ENCODE peak calls at places on chromosomes 2 and 18, in five cellular contexts. B, R, L, Z and V are unnamed samples.

GRCh38 chr2:96085541-96086355 is 30.6 kb downstream of the ADRA2B start:
- DNase-seq in L (no peak), R (no peak), B (no peak), Z (no peak), V (no peak)

GRCh38 chr2:83808878-83809277 is 650.2 kb downstream of the SUCLG1 start:
- DNase-seq in R (no peak), Z (no peak), L (no peak), B (no peak), V (no peak)

GRCh38 chr2:20680744-20681143 is 13.8 kb downstream of the GDF7 start:
- DNase-seq in B (no peak), L (no peak), R (no peak), Z (no peak), V (no peak)

GRCh38 chr18:43952398-43952797 is 675.1 kb upstream of the SYT4 start:
- DNase-seq in L (no peak), Z (no peak), R (no peak), B (no peak), V (no peak)

GRCh38 chr2:98385050-98385699 is 38.9 kb downstream of the CNGA3 start:
- DNase-seq in R (peak), Z (peak), L (peak), B (peak), V (peak)

GRCh38 chr2:45276914-45277313 is 267.7 kb upstream of the SIX2 start:
- DNase-seq in R (peak), Z (no peak), B (no peak), L (no peak), V (no peak)

GRCh38 chr2:97745474-97746172 is 32.2 kb downstream of the ZAP70 start:
- DNase-seq in B (peak), Z (no peak), R (no peak), L (no peak), V (no peak)

GRCh38 chr2:134446431-134447091 is 192.7 kb downstream of the MGAT5 start:
- DNase-seq in R (no peak), Z (no peak), B (no peak), L (no peak), V (no peak)

GRCh38 chr2:121125350-121125749 is 159.7 kb downstream of the TFCP2L1 start:
- DNase-seq in B (no peak), Z (no peak), R (no peak), L (no peak), V (no peak)

GRCh38 chr18:42412281-42412680 is 457.2 kb downstream of the PIK3C3 start:
- DNase-seq in B (no peak), Z (no peak), R (no peak), L (no peak), V (no peak)

GRCh38 chr18:28735731-28736130 is 558.8 kb upstream of the CDH2 start:
- DNase-seq in R (no peak), B (no peak), L (no peak), Z (no peak), V (no peak)

GRCh38 chr2:233049194-233049761 is 10.9 kb upstream of the INPP5D start:
- DNase-seq in L (no peak), R (no peak), Z (no peak), B (no peak), V (no peak)

GRCh38 chr2:150133623-150134022 is 353.8 kb downstream of the RND3 start:
- DNase-seq in R (peak), Z (no peak), B (peak), L (no peak), V (no peak)

GRCh38 chr2:238582159-238582558 is 155.4 kb downstream of the ASB1 start:
- DNase-seq in B (no peak), L (no peak), Z (no peak), R (no peak), V (no peak)

GRCh38 chr18:27017901-27018500 is 152.5 kb upstream of the AQP4 start:
- DNase-seq in L (no peak), Z (no peak), R (peak), B (no peak), V (no peak)

GRCh38 chr2:3523551-3524041 is 4.3 kb upstream of the ADI1 start:
- DNase-seq in Z (no peak), B (no peak), R (peak), L (no peak), V (no peak)

GRCh38 chr2:147327636-147328035 is 517.2 kb upstream of the ACVR2A start:
- DNase-seq in B (peak), R (no peak), Z (no peak), L (no peak), V (no peak)

GRCh38 chr2:201483337-201483736 is 31.8 kb downstream of the STRADB start:
- DNase-seq in R (no peak), Z (no peak), B (no peak), L (no peak), V (no peak)

GRCh38 chr2:190418717-190419116 is 10.6 kb downstream of the MFSD6 start:
- DNase-seq in R (no peak), B (no peak), Z (no peak), L (no peak), V (no peak)

GRCh38 chr2:173048530-173048900 is 27.1 kb upstream of the MAP3K20 start:
- DNase-seq in L (no peak), R (no peak), Z (no peak), B (no peak), V (no peak)

GRCh38 chr2:232039086-232039485 is 77.6 kb downstream of the DIS3L2 start:
- DNase-seq in Z (no peak), B (no peak), L (no peak), R (no peak), V (no peak)

GRCh38 chr2:54574107-54574859 is 118.2 kb downstream of the SPTBN1 start:
- DNase-seq in B (peak), Z (no peak), L (no peak), R (peak), V (no peak)

GRCh38 chr2:241505781-241506201 is 2.6 kb downstream of the STK25 start:
- DNase-seq in L (no peak), B (no peak), R (no peak), Z (no peak), V (no peak)

GRCh38 chr18:11121426-11121825 is 27.9 kb downstream of the PIEZO2 start:
- DNase-seq in B (no peak), R (peak), Z (no peak), L (no peak), V (no peak)

GRCh38 chr2:68230246-68231060 is 21.9 kb downstream of the PPP3R1 start:
- DNase-seq in L (no peak), Z (no peak), R (no peak), B (no peak), V (no peak)

GRCh38 chr2:227655454-227655853 is 11.2 kb upstream of the SCYGR5 start:
- DNase-seq in B (no peak), R (peak), L (no peak), Z (no peak), V (no peak)

GRCh38 chr2:166147883-166148282 is 20.1 kb upstream of the SCN1A start:
- DNase-seq in L (no peak), B (no peak), R (peak), Z (no peak), V (no peak)

GRCh38 chr2:232376713-232377112 is 1.8 kb upstream of the ALPP start:
- DNase-seq in Z (no peak), R (no peak), B (no peak), L (no peak), V (no peak)

GRCh38 chr18:56841836-56842235 is 190.7 kb downstream of the WDR7 start:
- DNase-seq in R (no peak), Z (no peak), L (no peak), B (no peak), V (no peak)

GRCh38 chr2:236643480-236643879 is 73.9 kb downstream of the ACKR3 start:
- DNase-seq in L (no peak), B (no peak), Z (no peak), R (no peak), V (no peak)

DNA sequence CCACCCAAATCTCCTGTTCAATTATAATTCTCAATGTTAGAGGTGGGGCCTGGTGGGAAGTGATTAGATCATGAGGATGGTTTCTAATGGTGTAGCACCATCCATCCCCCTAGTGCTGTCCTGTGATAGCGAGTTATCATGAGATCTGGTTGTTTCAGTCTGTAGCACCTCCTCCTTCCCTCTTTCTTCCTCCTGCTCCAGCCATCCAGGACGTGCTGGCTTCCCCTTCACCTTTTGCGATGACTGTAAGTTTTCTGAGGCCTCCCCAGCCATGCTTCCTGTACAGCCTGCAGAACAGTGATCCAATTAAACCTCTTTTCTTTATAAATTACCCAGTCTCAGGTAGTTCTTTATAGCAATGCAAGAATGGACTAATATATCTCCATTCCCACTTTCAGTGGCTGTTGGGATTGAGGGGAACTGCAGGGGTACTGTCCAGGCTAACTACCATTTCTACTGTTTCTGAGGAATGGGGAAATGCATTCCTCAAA is 19.2 kb downstream of the SPIRE1 start:
- DNase-seq in R (no peak), L (no peak), Z (no peak), B (no peak), V (no peak)
- TF ChIP-seq TAF1 in R (no peak), L (no peak), Z (no peak), B (no peak), V (no peak)

GRCh38 chr2:169139993-169140767 is 70.8 kb downstream of the DHRS9 start:
- DNase-seq in L (no peak), R (no peak), Z (no peak), B (no peak), V (no peak)

GRCh38 chr2:169137924-169138323 is 68.6 kb downstream of the DHRS9 start:
- DNase-seq in Z (no peak), L (no peak), R (no peak), B (no peak), V (no peak)

GRCh38 chr2:169141713-169142352 is 72.5 kb downstream of the DHRS9 start:
- DNase-seq in R (peak), L (peak), B (peak), Z (peak), V (peak)

GRCh38 chr2:169139145-169139544 is 69.8 kb downstream of the DHRS9 start:
- DNase-seq in Z (no peak), B (no peak), L (no peak), R (no peak), V (no peak)

GRCh38 chr2:169136885-169137534 is 67.6 kb downstream of the DHRS9 start:
- DNase-seq in L (no peak), R (no peak), B (no peak), Z (no peak), V (no peak)
- TF ChIP-seq TAF1 in L (no peak), R (no peak), B (no peak), Z (no peak), V (no peak)

DNA sequence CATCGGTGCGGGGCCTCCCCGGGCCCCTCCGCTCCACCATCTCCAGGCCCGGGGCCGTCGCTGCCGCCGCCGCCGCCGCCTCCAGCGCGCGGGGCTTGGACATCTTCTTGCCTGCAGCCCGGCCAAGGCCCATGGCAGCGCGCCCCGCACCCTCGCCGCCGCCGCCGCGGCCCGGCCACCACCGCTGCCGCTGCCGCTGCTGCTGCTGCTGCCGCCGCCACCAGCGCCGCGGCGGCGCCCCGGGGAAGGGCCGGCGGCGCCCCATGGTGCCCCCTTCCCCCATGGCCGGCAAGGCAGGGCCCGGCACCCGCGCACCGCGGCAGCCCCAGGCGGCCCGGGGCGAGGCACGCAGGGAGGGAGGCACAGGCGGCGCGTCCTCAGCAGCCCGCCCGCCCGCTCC is 3057.4 kb downstream of the RPIA start:
- DNase-seq in Z (no peak), B (no peak), L (no peak), R (no peak), V (no peak)
- TF ChIP-seq TAF1 in Z (no peak), B (no peak), L (no peak), R (no peak), V (no peak)

GRCh38 chr18:55404136-55404810 is 183.7 kb downstream of the TCF4 start:
- DNase-seq in Z (no peak), R (no peak), B (no peak), L (no peak), V (no peak)

GRCh38 chr18:55403555-55403954 is 184.4 kb downstream of the TCF4 start:
- DNase-seq in B (no peak), R (no peak), Z (no peak), L (no peak), V (no peak)

GRCh38 chr18:55401638-55402191 is 186.3 kb downstream of the TCF4 start:
- DNase-seq in R (peak), B (no peak), L (no peak), Z (no peak), V (no peak)

GRCh38 chr18:55401275-55401620 is 186.7 kb downstream of the TCF4 start:
- DNase-seq in L (no peak), Z (no peak), R (no peak), B (no peak), V (no peak)

GRCh38 chr18:55402731-55403405 is 185.1 kb downstream of the TCF4 start:
- DNase-seq in B (no peak), L (no peak), Z (no peak), R (no peak), V (no peak)
- TF ChIP-seq TAF1 in B (no peak), L (no peak), Z (no peak), R (no peak), V (no peak)

GRCh38 chr2:217179854-217180253 is 320.0 kb upstream of the TNP1 start:
- DNase-seq in R (no peak), B (no peak), Z (no peak), L (no peak), V (no peak)
- TF ChIP-seq TAF1 in R (no peak), B (no peak), Z (no peak), L (no peak), V (no peak)

GRCh38 chr2:70921839-70922590 is 13.7 kb upstream of the ATP6V1B1 start:
- DNase-seq in Z (peak), R (peak), L (no peak), B (no peak), V (no peak)
- TF ChIP-seq TAF1 in Z (no peak), R (no peak), L (no peak), B (no peak), V (no peak)

DNA sequence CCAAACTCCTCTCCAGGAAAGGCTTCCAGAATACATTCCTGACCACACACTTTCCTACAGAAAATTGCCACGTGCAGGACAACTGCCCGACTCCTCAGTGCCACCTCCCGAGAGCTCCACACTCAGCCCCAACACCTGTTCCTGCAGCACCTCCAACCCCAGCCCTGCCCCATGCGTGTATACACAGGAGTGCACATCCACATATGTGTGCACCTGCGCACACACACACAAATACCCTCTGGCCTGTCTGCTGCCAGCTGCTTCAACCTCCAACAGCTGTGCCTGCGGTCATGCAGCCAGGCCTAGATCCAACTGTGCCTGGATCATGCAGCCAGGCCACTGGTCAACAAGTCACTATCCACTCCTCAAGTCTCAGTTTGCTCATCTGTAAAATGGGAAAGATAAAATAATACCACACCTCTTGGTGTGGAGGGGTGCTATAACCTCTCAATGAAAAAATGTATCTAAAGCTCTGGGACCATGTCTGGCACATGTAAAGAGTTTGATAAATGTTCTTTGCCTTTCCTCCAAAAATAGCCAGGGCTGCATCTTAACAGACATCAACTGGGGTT is 152.1 kb upstream of the ID2 start:
- DNase-seq in R (no peak), Z (no peak), L (no peak), B (no peak), V (no peak)
- TF ChIP-seq TAF1 in R (no peak), Z (no peak), L (no peak), B (no peak), V (no peak)